ENCODE peak calls at places on chromosomes 6 and 20, in six cellular contexts. G is AG04450, Y is dorsolateral prefrontal cortex, F is brain microvascular endothelial cell, Q is ovary, U is HFFc6. B is an unnamed sample.

GRCh38 chr6:119071576-119071975 is 6.9 kb downstream of the FAM184A start:
- DNase-seq in Q (no peak), F (no peak), U (no peak), Y (no peak), G (no peak), B (no peak)

GRCh38 chr20:4234128-4234527 is 218.8 kb upstream of the RNF24 start:
- DNase-seq in Q (no peak), Y (no peak), F (peak), U (peak), G (no peak), B (no peak)

GRCh38 chr6:108441141-108441540 is 119.6 kb upstream of the FOXO3 start:
- DNase-seq in U (no peak), Q (no peak), Y (no peak), G (no peak), F (no peak), B (no peak)

GRCh38 chr6:71012871-71013456 is 56.1 kb upstream of the B3GAT2 start:
- DNase-seq in Y (no peak), F (peak), U (peak), Q (no peak), G (no peak), B (no peak)

GRCh38 chr20:32195581-32195980 is 12.0 kb downstream of the PLAGL2 start:
- DNase-seq in G (no peak), Y (no peak), U (no peak), Q (no peak), F (no peak), B (no peak)

GRCh38 chr6:36419295-36419694 is 23.4 kb downstream of the PXT1 start:
- DNase-seq in F (no peak), U (no peak), Y (no peak), G (no peak), Q (no peak), B (no peak)

GRCh38 chr6:5044866-5045265 is 40.3 kb upstream of the PPP1R3G start:
- DNase-seq in U (no peak), Y (no peak), Q (no peak), G (no peak), F (no peak), B (no peak)

GRCh38 chr6:48087448-48087847 is 23.5 kb downstream of the PTCHD4 start:
- DNase-seq in U (peak), Q (no peak), F (no peak), Y (no peak), G (no peak), B (no peak)

GRCh38 chr6:121314407-121315112 is 19.7 kb downstream of the TBC1D32 start:
- DNase-seq in Y (no peak), G (no peak), F (no peak), Q (no peak), U (no peak), B (no peak)

GRCh38 chr6:15516923-15517560 is 145.8 kb downstream of the DTNBP1 start:
- DNase-seq in Q (no peak), Y (no peak), G (no peak), F (no peak), U (no peak), B (no peak)

GRCh38 chr6:166435574-166435973 is 52.8 kb upstream of the MPC1 start:
- DNase-seq in Y (no peak), G (no peak), U (no peak), Q (no peak), F (no peak), B (peak)

GRCh38 chr6:149166324-149166723 is 151.2 kb upstream of the TAB2 start:
- DNase-seq in Y (no peak), F (no peak), U (no peak), Q (no peak), G (no peak), B (no peak)

GRCh38 chr6:170489836-170490235 is 63.3 kb downstream of the PSMB1 start:
- DNase-seq in F (no peak), G (no peak), U (no peak), Q (no peak), Y (no peak), B (no peak)

GRCh38 chr6:18260448-18261106 is 3.8 kb downstream of the DEK start:
- DNase-seq in Q (no peak), G (no peak), F (peak), Y (no peak), U (peak), B (peak)

GRCh38 chr20:17936791-17937687 is 31.6 kb downstream of the SNX5 start:
- DNase-seq in Y (no peak), Q (peak), U (peak), G (peak), F (peak), B (no peak)

GRCh38 chr6:45703041-45703739 is 312.5 kb downstream of the CLIC5 start:
- DNase-seq in Q (no peak), Y (no peak), U (peak), F (no peak), G (peak), B (no peak)

GRCh38 chr6:142940487-142940886 is 4.5 kb downstream of the HIVEP2 start:
- DNase-seq in U (peak), Q (no peak), Y (no peak), G (no peak), F (peak), B (no peak)

GRCh38 chr20:36569847-36570429 is 3.5 kb upstream of the TGIF2 start:
- DNase-seq in Q (no peak), U (peak), Y (no peak), G (no peak), F (peak), B (no peak)

GRCh38 chr20:54499111-54499510 is 23.7 kb downstream of the DOK5 start:
- DNase-seq in F (no peak), U (no peak), Q (no peak), G (no peak), Y (no peak), B (no peak)

GRCh38 chr20:52083627-52084232 is 107.8 kb downstream of the ZFP64 start:
- DNase-seq in Q (peak), Y (peak), F (peak), G (peak), U (peak), B (peak)

GRCh38 chr20:40279390-40279789 is 409.6 kb downstream of the MAFB start:
- DNase-seq in Y (no peak), Q (no peak), F (peak), U (peak), G (peak), B (no peak)

GRCh38 chr6:3848380-3848779 is 793 bp upstream of the FAM50B start:
- DNase-seq in F (no peak), Q (no peak), U (no peak), G (no peak), Y (no peak), B (no peak)

GRCh38 chr6:125586074-125586473 is 163.4 kb upstream of the HEY2 start:
- DNase-seq in U (no peak), F (peak), G (no peak), Y (no peak), Q (no peak), B (no peak)

GRCh38 chr6:18090349-18090786 is 32.1 kb downstream of the NHLRC1 start:
- DNase-seq in Q (no peak), U (no peak), G (no peak), Y (no peak), F (no peak), B (no peak)

GRCh38 chr20:5434116-5434515 is 117.4 kb upstream of the PROKR2 start:
- DNase-seq in G (no peak), Y (peak), Q (no peak), U (no peak), F (no peak), B (no peak)

GRCh38 chr6:108837236-108837971 is 10.8 kb upstream of the ARMC2 start:
- DNase-seq in F (no peak), G (no peak), Y (no peak), Q (no peak), U (no peak), B (peak)

GRCh38 chr20:18971121-18971520 is 157.5 kb downstream of the SCP2D1 start:
- DNase-seq in F (no peak), G (no peak), Y (no peak), U (no peak), Q (no peak), B (no peak)

GRCh38 chr6:161128680-161129196 is 137.2 kb downstream of the MAP3K4 start:
- DNase-seq in F (peak), U (peak), Q (no peak), G (peak), Y (no peak), B (no peak)

DNA sequence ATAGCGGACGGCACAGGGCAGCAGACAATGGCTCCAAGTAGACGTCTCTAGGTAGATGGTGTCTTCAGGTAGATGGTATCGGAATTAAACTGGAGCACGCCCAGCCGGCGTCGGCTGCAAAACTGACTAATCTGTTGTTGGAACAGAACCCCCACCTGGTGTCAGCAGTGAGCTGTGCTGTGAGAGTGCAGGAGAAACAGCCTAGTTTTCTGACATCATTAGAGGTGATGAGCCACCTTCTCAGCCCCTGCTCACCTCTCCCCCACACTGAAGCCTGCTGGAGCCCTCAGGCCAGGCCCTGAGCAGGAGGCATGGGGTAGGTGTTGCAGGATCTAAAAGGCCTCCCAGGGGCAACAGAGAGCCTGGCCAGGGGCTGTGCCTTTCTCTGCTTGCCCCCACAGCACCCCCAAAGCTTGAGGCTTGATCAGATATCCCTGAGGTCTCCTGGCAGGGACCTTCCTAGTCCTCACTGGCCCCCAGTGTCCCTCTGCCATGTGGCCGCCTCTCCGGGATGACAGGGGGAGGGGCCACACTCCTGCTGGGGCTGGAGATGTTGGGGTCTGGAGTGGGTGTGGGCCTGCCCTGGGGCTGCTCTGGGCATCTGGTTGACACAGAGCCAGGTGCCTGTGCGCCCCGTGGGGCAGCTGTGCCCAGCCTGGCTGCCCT is 6.9 kb upstream of the HELZ2 start:
- DNase-seq in Y (no peak), F (peak), U (peak), G (no peak), Q (no peak), B (peak)
- TF ChIP-seq CTCF in Y (peak), F (peak), U (peak), G (peak), Q (no peak), B (peak)

DNA sequence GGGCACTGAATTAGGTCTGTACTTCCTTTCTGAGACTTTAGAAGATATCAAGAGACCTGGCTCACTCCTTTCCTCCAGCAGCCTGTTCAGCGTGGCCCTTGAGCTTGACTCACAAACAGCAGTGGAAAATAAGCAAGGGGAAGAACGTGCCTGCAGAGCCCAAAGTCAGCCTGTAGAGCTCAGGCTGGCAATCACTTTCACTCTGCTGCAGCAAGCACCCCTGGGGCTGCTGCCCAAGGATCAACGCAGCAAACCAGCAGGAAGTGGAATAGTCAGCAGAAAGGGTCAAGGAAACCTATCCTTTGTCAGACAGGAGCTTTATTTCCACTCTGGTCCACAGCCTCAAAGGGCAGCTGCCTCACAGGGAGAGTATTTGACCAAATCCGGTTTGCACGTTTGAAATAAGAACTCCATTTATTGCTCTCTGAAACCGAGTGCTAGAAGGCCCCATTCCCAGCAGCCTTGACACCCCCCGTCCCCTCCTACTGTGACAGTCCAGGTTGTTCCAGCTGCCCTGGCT is 77.4 kb downstream of the PRDM1 start:
- DNase-seq in F (peak), Y (no peak), G (peak), Q (no peak), U (peak), B (peak)
- TF ChIP-seq CTCF in F (peak), Y (no peak), G (peak), Q (no peak), U (peak), B (no peak)

DNA sequence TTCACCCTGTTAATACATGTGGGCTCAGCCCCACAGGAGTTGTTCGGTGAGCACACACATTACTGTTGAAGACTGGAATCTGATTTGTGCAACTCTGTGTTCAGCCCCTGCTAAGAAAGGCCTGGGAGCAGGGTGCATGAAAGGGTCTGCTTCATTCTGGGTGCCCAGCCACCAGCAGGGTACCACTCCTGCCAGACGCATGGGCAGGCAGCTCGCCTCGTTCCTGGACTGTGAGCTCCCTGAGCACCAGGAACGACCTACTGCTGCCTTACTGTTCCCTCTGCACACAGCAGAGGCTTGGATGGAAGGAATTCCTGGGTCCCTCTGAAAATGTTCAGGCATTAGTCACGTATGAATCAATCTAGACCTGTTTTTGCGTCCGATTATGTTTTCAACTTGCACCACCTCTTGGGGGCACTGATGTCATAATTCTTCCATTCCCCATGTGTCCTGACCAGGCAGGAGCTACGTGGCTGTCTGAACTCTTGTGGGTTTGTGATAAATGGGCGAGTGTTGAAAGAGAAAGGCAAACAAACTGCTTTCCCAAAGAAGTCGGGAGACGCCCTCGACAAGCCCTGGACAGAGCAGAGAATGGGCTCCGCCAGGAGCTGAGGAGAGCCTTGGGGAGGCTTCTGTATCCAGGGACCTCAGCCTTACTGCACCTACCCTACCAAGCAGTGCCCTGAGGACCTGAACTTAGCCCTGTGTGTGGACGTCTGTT is 123.9 kb downstream of the LY86 start:
- DNase-seq in Y (no peak), G (peak), Q (no peak), F (peak), U (no peak), B (no peak)
- TF ChIP-seq CTCF in Y (no peak), G (no peak), Q (no peak), F (no peak), U (no peak), B (no peak)

DNA sequence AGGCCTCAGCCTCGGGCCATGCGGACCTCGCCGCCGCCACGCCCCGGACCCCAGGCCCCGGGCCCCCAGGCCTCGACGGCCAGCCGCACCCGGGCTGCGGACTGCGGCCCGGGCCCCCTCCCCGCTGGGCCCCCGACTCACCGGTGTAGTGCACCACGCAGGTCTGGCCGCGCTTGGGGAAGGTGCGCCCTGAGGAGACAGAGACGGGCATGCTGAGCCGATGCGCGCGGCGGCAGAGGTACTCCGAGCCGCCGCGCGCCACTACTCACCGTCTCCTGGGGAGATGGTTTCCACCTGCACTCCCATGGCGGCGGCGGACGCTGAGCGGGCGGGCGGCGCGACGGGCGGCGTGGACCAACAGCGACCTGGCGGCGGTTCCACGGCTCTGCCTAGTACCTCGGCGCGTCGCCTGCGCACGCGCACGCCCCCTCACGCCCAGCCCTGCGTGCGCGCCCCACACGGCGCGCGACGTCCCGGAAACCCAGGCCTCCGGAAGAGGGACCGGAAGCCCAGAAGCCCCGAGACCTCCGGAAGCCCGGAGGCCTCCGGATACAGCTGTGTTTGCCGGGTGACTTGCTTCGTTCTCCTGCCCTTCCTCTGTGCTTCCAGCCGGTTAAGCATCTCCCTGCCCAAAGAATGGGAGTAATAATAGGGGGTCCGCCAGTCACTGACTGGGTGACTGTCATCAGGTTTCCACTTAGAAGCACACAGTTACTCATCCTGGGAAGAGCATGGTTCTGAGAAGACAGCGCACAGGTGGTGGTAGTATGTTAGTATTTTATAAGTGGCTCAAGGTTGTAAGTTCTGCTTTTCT is at the start of gene FKBP1A:
- DNase-seq in F (peak), G (peak), U (peak), Y (peak), Q (peak), B (peak)
- TF ChIP-seq CTCF in F (no peak), G (no peak), U (peak), Y (peak), Q (peak), B (peak)

B was measured in natural killer cell.